ENCODE peak calls at places on chromosome 18, in five cellular contexts. One of them, this sample, is unnamed.

GRCh38 chr18:62486290-62486964 is 36.4 kb upstream of the ZCCHC2 start:
- DNase-seq in HCT116: peak
- DNase-seq in GM12878: no peak
- DNase-seq in SK-N-SH: no peak
- DNase-seq in H1: no peak
- DNase-seq in this sample: peak

GRCh38 chr18:4589056-4589800 is 134.1 kb upstream of the DLGAP1 start:
- DNase-seq in HCT116: no peak
- DNase-seq in GM12878: no peak
- DNase-seq in SK-N-SH: no peak
- DNase-seq in H1: no peak
- DNase-seq in this sample: no peak

GRCh38 chr18:41949206-41949920 is 5.7 kb upstream of the PIK3C3 start:
- DNase-seq in HCT116: no peak
- DNase-seq in GM12878: no peak
- DNase-seq in SK-N-SH: no peak
- DNase-seq in H1: no peak
- DNase-seq in this sample: no peak

GRCh38 chr18:65415167-65415566 is 335.6 kb upstream of the CDH7 start:
- DNase-seq in HCT116: no peak
- DNase-seq in GM12878: no peak
- DNase-seq in SK-N-SH: no peak
- DNase-seq in H1: no peak
- DNase-seq in this sample: peak

GRCh38 chr18:55579471-55579870 is 8.5 kb downstream of the TCF4 start:
- DNase-seq in HCT116: no peak
- DNase-seq in GM12878: no peak
- DNase-seq in SK-N-SH: no peak
- DNase-seq in H1: no peak
- DNase-seq in this sample: no peak

GRCh38 chr18:51074605-51075004 is 44.6 kb downstream of the SMAD4 start:
- DNase-seq in HCT116: no peak
- DNase-seq in GM12878: no peak
- DNase-seq in SK-N-SH: no peak
- DNase-seq in H1: no peak
- DNase-seq in this sample: no peak

GRCh38 chr18:3451989-3452749 is 2.2 kb downstream of the TGIF1 start:
- DNase-seq in HCT116: no peak
- DNase-seq in GM12878: no peak
- DNase-seq in SK-N-SH: peak
- DNase-seq in H1: peak
- DNase-seq in this sample: no peak

GRCh38 chr18:45738660-45739059 is 14.7 kb downstream of the SLC14A1 start:
- DNase-seq in HCT116: no peak
- DNase-seq in GM12878: no peak
- DNase-seq in SK-N-SH: no peak
- DNase-seq in H1: no peak
- DNase-seq in this sample: no peak

GRCh38 chr18:45330170-45330594 is 285.1 kb upstream of the SLC14A2 start:
- DNase-seq in HCT116: no peak
- DNase-seq in GM12878: no peak
- DNase-seq in SK-N-SH: no peak
- DNase-seq in H1: no peak
- DNase-seq in this sample: no peak

GRCh38 chr18:36309436-36310391 is 12.2 kb downstream of the FHOD3 start:
- DNase-seq in HCT116: peak
- DNase-seq in GM12878: no peak
- DNase-seq in SK-N-SH: peak
- DNase-seq in H1: peak
- DNase-seq in this sample: no peak

GRCh38 chr18:75161629-75162028 is 47.3 kb downstream of the PTGR3 start:
- DNase-seq in HCT116: peak
- DNase-seq in GM12878: no peak
- DNase-seq in SK-N-SH: no peak
- DNase-seq in H1: no peak
- DNase-seq in this sample: peak

GRCh38 chr18:56575819-56576663 is 62.4 kb downstream of the TXNL1 start:
- DNase-seq in HCT116: peak
- DNase-seq in GM12878: no peak
- DNase-seq in SK-N-SH: peak
- DNase-seq in H1: no peak
- DNase-seq in this sample: peak

GRCh38 chr18:48987821-48988220 is 37.1 kb upstream of the SMAD7 start:
- DNase-seq in HCT116: no peak
- DNase-seq in GM12878: no peak
- DNase-seq in SK-N-SH: no peak
- DNase-seq in H1: no peak
- DNase-seq in this sample: no peak

GRCh38 chr18:26386002-26386401 is 159.8 kb downstream of the TAF4B start:
- DNase-seq in HCT116: no peak
- DNase-seq in GM12878: no peak
- DNase-seq in SK-N-SH: no peak
- DNase-seq in H1: no peak
- DNase-seq in this sample: no peak

GRCh38 chr18:12255626-12256026 is 1.5 kb downstream of the CIDEA start:
- DNase-seq in HCT116: peak
- DNase-seq in GM12878: no peak
- DNase-seq in SK-N-SH: no peak
- DNase-seq in H1: no peak
- DNase-seq in this sample: peak

GRCh38 chr18:50629148-50629631 is 69.3 kb downstream of the MAPK4 start:
- DNase-seq in HCT116: no peak
- DNase-seq in GM12878: no peak
- DNase-seq in SK-N-SH: no peak
- DNase-seq in H1: no peak
- DNase-seq in this sample: peak

GRCh38 chr18:40006553-40007073 is 1948.4 kb upstream of the PIK3C3 start:
- DNase-seq in HCT116: no peak
- DNase-seq in GM12878: no peak
- DNase-seq in SK-N-SH: no peak
- DNase-seq in H1: no peak
- DNase-seq in this sample: no peak

GRCh38 chr18:25560369-25560768 is 208.4 kb upstream of the ZNF521 start:
- DNase-seq in HCT116: no peak
- DNase-seq in GM12878: no peak
- DNase-seq in SK-N-SH: no peak
- DNase-seq in H1: no peak
- DNase-seq in this sample: no peak

GRCh38 chr18:79955302-79956075 is 4.0 kb upstream of the SLC66A2 start:
- DNase-seq in HCT116: no peak
- DNase-seq in GM12878: no peak
- DNase-seq in SK-N-SH: no peak
- DNase-seq in H1: no peak
- DNase-seq in this sample: no peak

GRCh38 chr18:63505566-63506335 is 29.0 kb downstream of the SERPINB5 start:
- DNase-seq in HCT116: peak
- DNase-seq in GM12878: no peak
- DNase-seq in SK-N-SH: peak
- DNase-seq in H1: peak
- DNase-seq in this sample: no peak

GRCh38 chr18:77143196-77143595 is 10.6 kb upstream of the MBP start:
- DNase-seq in HCT116: no peak
- DNase-seq in GM12878: no peak
- DNase-seq in SK-N-SH: no peak
- DNase-seq in H1: no peak
- DNase-seq in this sample: no peak

GRCh38 chr18:55781481-55781957 is 193.5 kb upstream of the TCF4 start:
- DNase-seq in HCT116: no peak
- DNase-seq in GM12878: no peak
- DNase-seq in SK-N-SH: peak
- DNase-seq in H1: peak
- DNase-seq in this sample: peak

GRCh38 chr18:43692291-43692690 is 415.0 kb upstream of the SYT4 start:
- DNase-seq in HCT116: no peak
- DNase-seq in GM12878: no peak
- DNase-seq in SK-N-SH: no peak
- DNase-seq in H1: no peak
- DNase-seq in this sample: no peak

GRCh38 chr18:8029061-8029460 is 461.9 kb downstream of the PTPRM start:
- DNase-seq in HCT116: no peak
- DNase-seq in GM12878: no peak
- DNase-seq in SK-N-SH: no peak
- DNase-seq in H1: peak
- DNase-seq in this sample: no peak

GRCh38 chr18:60060026-60060425 is 160.2 kb downstream of the PMAIP1 start:
- DNase-seq in HCT116: no peak
- DNase-seq in GM12878: no peak
- DNase-seq in SK-N-SH: no peak
- DNase-seq in H1: no peak
- DNase-seq in this sample: no peak

GRCh38 chr18:72542993-72543361 is 1.2 kb downstream of the CBLN2 start:
- DNase-seq in HCT116: no peak
- DNase-seq in GM12878: no peak
- DNase-seq in SK-N-SH: peak
- DNase-seq in H1: no peak
- DNase-seq in this sample: no peak

GRCh38 chr18:76437011-76437410 is 58.0 kb downstream of the ZNF516 start:
- DNase-seq in HCT116: no peak
- DNase-seq in GM12878: no peak
- DNase-seq in SK-N-SH: no peak
- DNase-seq in H1: no peak
- DNase-seq in this sample: no peak

GRCh38 chr18:44826418-44827259 is 146.0 kb downstream of the SETBP1 start:
- DNase-seq in HCT116: no peak
- DNase-seq in GM12878: no peak
- DNase-seq in SK-N-SH: no peak
- DNase-seq in H1: no peak
- DNase-seq in this sample: peak

GRCh38 chr18:45962461-45962860 is 4.7 kb downstream of the EPG5 start:
- DNase-seq in HCT116: no peak
- DNase-seq in GM12878: peak
- DNase-seq in SK-N-SH: no peak
- DNase-seq in H1: no peak
- DNase-seq in this sample: no peak

GRCh38 chr18:50797147-50797546 is 22.7 kb downstream of the MRO start:
- DNase-seq in HCT116: no peak
- DNase-seq in GM12878: no peak
- DNase-seq in SK-N-SH: no peak
- DNase-seq in H1: no peak
- DNase-seq in this sample: no peak

GRCh38 chr18:47075098-47075883 is 39.9 kb upstream of the ELOA2 start:
- DNase-seq in HCT116: peak
- DNase-seq in GM12878: no peak
- DNase-seq in SK-N-SH: no peak
- DNase-seq in H1: no peak
- DNase-seq in this sample: no peak

GRCh38 chr18:61606068-61606660 is 272.9 kb downstream of the CDH20 start:
- DNase-seq in HCT116: no peak
- DNase-seq in GM12878: no peak
- DNase-seq in SK-N-SH: no peak
- DNase-seq in H1: peak
- DNase-seq in this sample: no peak

GRCh38 chr18:57839942-57840381 is 36.8 kb upstream of the ATP8B1 start:
- DNase-seq in HCT116: no peak
- DNase-seq in GM12878: no peak
- DNase-seq in SK-N-SH: no peak
- DNase-seq in H1: no peak
- DNase-seq in this sample: no peak
- TF ChIP-seq JUND in HCT116: no peak
- TF ChIP-seq JUND in GM12878: no peak
- TF ChIP-seq JUND in SK-N-SH: peak
- TF ChIP-seq JUND in H1: no peak
- TF ChIP-seq JUND in this sample: no peak

GRCh38 chr18:53991805-53992204 is 232.7 kb downstream of the MBD2 start:
- DNase-seq in HCT116: no peak
- DNase-seq in GM12878: no peak
- DNase-seq in SK-N-SH: no peak
- DNase-seq in H1: no peak
- DNase-seq in this sample: no peak

GRCh38 chr18:53997064-53997463 is 227.4 kb downstream of the MBD2 start:
- DNase-seq in HCT116: no peak
- DNase-seq in GM12878: no peak
- DNase-seq in SK-N-SH: no peak
- DNase-seq in H1: no peak
- DNase-seq in this sample: no peak

GRCh38 chr18:53990485-53990884 is 234.0 kb downstream of the MBD2 start:
- DNase-seq in HCT116: no peak
- DNase-seq in GM12878: no peak
- DNase-seq in SK-N-SH: no peak
- DNase-seq in H1: no peak
- DNase-seq in this sample: no peak

DNA sequence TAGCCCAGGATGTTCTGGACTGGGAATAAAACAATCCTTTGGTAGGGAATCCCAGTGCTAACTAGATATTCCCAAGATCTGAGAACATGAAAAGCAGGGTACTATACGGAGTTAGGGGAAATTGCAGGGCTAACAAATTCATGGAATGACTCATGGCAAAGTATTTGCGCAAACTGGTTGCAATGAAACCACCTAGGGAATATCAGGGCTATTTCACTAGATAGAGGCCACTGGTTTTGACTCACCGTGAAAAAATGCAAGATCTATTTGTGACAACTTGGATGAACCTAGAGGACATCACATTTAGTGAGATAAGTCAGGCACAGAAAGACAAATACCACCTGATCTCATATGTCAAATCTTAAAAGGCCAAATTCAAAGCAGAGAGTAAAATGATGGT is 233.3 kb downstream of the MBD2 start:
- DNase-seq in HCT116: peak
- DNase-seq in GM12878: no peak
- DNase-seq in SK-N-SH: no peak
- DNase-seq in H1: no peak
- DNase-seq in this sample: no peak
- TF ChIP-seq JUND in HCT116: peak
- TF ChIP-seq JUND in GM12878: no peak
- TF ChIP-seq JUND in SK-N-SH: no peak
- TF ChIP-seq JUND in H1: no peak
- TF ChIP-seq JUND in this sample: no peak

GRCh38 chr18:9734189-9734588 is 26.1 kb downstream of the RAB31 start:
- DNase-seq in HCT116: no peak
- DNase-seq in GM12878: no peak
- DNase-seq in SK-N-SH: no peak
- DNase-seq in H1: no peak
- DNase-seq in this sample: no peak
- TF ChIP-seq JUND in HCT116: no peak
- TF ChIP-seq JUND in GM12878: no peak
- TF ChIP-seq JUND in SK-N-SH: no peak
- TF ChIP-seq JUND in H1: no peak
- TF ChIP-seq JUND in this sample: no peak

DNA sequence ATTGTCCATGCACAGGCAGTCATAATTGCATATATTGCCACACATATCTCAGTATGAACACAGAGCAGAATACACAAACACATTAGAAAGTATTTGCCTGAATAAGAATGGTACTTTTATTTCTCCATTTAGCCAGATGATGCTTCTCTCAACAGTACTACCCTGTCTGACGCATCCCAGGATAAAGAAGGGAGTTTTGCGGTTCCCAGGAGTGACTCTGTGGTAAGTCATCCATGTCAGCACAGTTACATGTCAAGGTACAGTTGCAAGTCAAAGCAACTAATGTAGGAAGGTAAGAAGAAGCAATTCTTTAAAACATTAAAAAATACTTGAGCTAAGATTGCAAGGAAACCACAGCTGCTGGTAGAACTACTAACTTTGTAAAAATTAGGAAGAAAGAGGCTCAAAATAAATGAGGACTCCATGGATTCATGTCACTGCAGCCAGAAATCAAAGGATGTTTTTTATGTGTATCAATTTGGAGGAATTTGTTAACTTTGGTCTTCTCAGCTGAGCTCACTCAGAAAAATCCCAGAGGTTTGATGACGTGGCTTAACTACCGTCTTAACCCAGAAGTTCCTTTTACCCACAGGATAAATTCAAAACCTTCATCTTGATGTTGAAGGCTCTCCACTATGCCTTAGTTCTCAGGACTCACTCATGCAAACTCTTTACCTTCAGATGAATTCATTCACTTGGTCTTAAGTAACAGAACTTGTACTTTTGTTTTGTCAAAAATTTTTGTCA is 130.3 kb downstream of the ARHGAP28 start:
- DNase-seq in HCT116: no peak
- DNase-seq in GM12878: no peak
- DNase-seq in SK-N-SH: no peak
- DNase-seq in H1: no peak
- DNase-seq in this sample: no peak
- TF ChIP-seq JUND in HCT116: no peak
- TF ChIP-seq JUND in GM12878: no peak
- TF ChIP-seq JUND in SK-N-SH: no peak
- TF ChIP-seq JUND in H1: no peak
- TF ChIP-seq JUND in this sample: no peak

This sample was measured in T47D.